ENCODE peak calls at places on chromosome 2, in eight cellular contexts. X, W, A, V, P, N, B and I are unnamed samples.
A peak's percentile ranks its signal among the peaks of the same experiment; 100 is the strongest.

GRCh38 chr2:239498981-239499633 is 98.3 kb upstream of the HDAC4 start:
- DNase-seq in X (no peak), W (no peak), A (no peak), V (peak; percentile 25), P (no peak), N (no peak), B (peak; percentile 92), I (no peak)

GRCh38 chr2:28134262-28134812 is 243.8 kb downstream of the BABAM2 start:
- DNase-seq in X (peak; percentile 67), W (no peak), A (no peak), V (peak; percentile 77), P (peak; percentile 11), N (no peak), B (no peak), I (no peak)

GRCh38 chr2:26457241-26457666 is 20.7 kb downstream of the OTOF start:
- DNase-seq in X (no peak), W (no peak), A (no peak), V (no peak), P (no peak), N (no peak), B (peak; percentile 76), I (no peak)

GRCh38 chr2:239240480-239240881 is 160.3 kb downstream of the HDAC4 start:
- DNase-seq in X (peak; percentile 60), W (no peak), A (peak; percentile 75), V (no peak), P (no peak), N (no peak), B (peak; percentile 86), I (no peak)

GRCh38 chr2:59027320-59027719 is 786.2 kb upstream of the FANCL start:
- DNase-seq in X (no peak), W (no peak), A (no peak), V (no peak), P (no peak), N (no peak), B (no peak), I (no peak)

GRCh38 chr2:48530033-48530804 is at the start of gene STON1:
- DNase-seq in X (peak; percentile 59), W (no peak), A (peak; percentile 39), V (peak; percentile 17), P (peak; percentile 17), N (peak; percentile 38), B (peak; percentile 88), I (peak; percentile 54)

GRCh38 chr2:235614176-235614860 is 120.5 kb downstream of the AGAP1 start:
- DNase-seq in X (no peak), W (no peak), A (no peak), V (no peak), P (no peak), N (no peak), B (no peak), I (peak; percentile 62)

GRCh38 chr2:156147594-156148330 is 184.8 kb downstream of the NR4A2 start:
- DNase-seq in X (no peak), W (no peak), A (no peak), V (no peak), P (no peak), N (no peak), B (no peak), I (no peak)

GRCh38 chr2:47783491-47784330 is 766 bp downstream of the MSH6 start:
- DNase-seq in X (peak; percentile 73), W (peak; percentile 37), A (peak; percentile 55), V (peak; percentile 57), P (peak; percentile 82), N (peak; percentile 53), B (peak; percentile 93), I (peak; percentile 67)

GRCh38 chr2:24538720-24539119 is 47.7 kb downstream of the NCOA1 start:
- DNase-seq in X (no peak), W (no peak), A (no peak), V (no peak), P (no peak), N (no peak), B (no peak), I (no peak)

GRCh38 chr2:237557633-237558015 is 8.8 kb upstream of the PRLH start:
- DNase-seq in X (no peak), W (no peak), A (no peak), V (no peak), P (no peak), N (no peak), B (no peak), I (no peak)

GRCh38 chr2:84424152-84424551 is 34.9 kb downstream of the SUCLG1 start:
- DNase-seq in X (no peak), W (no peak), A (no peak), V (no peak), P (peak; percentile 19), N (no peak), B (no peak), I (peak; percentile 9)

GRCh38 chr2:130846233-130846632 is 9.5 kb downstream of the ARHGEF4 start:
- DNase-seq in X (no peak), W (no peak), A (no peak), V (no peak), P (no peak), N (no peak), B (no peak), I (no peak)

GRCh38 chr2:130845507-130846085 is 8.9 kb downstream of the ARHGEF4 start:
- DNase-seq in X (no peak), W (no peak), A (no peak), V (no peak), P (no peak), N (no peak), B (no peak), I (peak; percentile 78)

GRCh38 chr2:130848518-130849210 is 11.9 kb downstream of the ARHGEF4 start:
- DNase-seq in X (no peak), W (no peak), A (no peak), V (no peak), P (no peak), N (no peak), B (no peak), I (no peak)

GRCh38 chr2:130847776-130848517 is 11.2 kb downstream of the ARHGEF4 start:
- DNase-seq in X (no peak), W (no peak), A (no peak), V (no peak), P (no peak), N (no peak), B (no peak), I (no peak)

GRCh38 chr2:130846686-130847375 is 10.1 kb downstream of the ARHGEF4 start:
- DNase-seq in X (no peak), W (no peak), A (no peak), V (no peak), P (no peak), N (no peak), B (no peak), I (peak; percentile 54)
- TF ChIP-seq POLR2A in X (no peak), W (no peak), A (no peak), V (no peak), P (no peak), N (no peak), B (no peak), I (no peak)

DNA sequence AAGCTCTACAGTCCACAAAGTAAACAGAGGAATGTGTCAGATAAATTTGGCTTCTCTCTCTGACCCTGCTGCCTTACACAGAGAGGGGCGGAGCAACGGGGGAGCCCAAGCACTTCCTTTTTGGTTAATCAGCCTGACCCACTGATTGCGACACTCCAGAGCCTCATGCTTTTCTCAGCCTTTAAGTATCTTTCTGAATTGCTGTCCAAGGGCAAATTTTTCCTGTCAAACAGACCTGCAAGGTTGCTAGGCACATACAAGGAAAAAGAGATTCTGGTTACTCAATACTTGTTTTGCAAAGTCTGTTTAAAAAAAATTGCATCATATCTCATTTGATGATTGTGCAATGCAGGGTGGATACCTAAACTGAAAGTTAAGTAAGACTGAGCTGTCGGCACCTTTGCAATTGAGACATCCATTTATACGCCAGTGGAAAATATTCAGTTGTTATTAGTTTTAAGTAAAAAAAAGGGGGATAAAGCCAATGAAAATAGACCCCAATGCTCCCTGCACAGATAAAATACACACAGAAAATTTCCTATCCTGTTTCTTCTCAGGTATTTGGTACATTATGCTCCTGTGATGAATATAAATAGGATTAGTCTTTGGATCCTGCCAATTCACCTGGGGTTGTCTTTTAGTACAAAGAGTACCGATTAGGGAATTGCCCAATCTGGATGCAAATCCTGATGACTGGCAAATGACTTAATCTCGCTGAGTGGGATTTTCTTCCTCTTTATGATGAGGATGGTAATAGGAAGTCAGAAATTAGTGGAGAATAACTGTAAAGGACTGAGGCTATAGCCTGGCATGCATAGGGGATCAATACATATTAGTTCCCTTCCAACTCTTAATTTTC is 260.2 kb upstream of the TRIB2 start:
- DNase-seq in X (peak; percentile 97), W (peak; percentile 48), A (peak; percentile 98), V (peak; percentile 91), P (peak; percentile 48), N (peak; percentile 40), B (peak; percentile 97), I (peak; percentile 44)
- TF ChIP-seq POLR2A in X (no peak), W (no peak), A (peak; percentile 38), V (no peak), P (no peak), N (no peak), B (no peak), I (no peak)

DNA sequence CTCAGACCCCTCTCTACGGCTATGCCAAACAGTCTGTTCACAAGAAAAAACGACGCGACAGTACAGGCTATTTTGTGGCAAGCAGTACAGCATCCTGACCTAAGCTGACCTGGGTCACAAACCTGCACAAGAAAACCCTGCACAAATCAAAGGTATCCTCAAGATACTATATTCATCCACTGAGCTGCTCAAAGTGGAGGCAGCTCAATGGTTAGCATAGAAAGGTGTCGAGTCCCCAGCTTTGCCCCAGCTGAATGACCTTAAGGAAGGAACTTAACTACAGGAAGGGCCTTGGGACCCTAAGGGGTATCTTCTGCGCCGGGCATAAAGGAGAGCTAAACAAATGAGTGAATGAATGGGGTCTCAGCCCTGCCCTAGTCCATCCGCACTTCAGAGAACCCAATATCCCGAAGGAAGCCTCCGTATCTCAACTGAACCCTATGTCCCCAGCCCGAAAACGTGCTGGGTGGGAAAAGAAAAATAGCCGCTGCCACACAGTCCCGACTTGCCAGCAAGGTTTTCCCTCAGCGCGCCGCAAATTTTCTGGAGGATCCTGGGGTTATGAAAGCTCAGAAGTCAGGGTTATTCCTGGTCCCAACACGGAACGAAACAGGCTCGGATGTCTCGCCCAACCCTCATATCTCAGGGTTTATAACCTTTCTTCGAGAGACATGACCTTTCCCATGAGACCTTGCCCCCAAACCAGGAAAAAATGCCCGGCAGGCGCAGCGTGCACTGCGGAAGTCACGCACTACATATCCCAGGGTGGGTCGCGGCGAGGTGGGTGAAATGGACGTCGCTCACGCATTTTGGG is at the start of gene FASTKD1:
- DNase-seq in X (peak; percentile 95), W (peak; percentile 82), A (peak; percentile 93), V (peak; percentile 90), P (peak; percentile 90), N (peak; percentile 58), B (peak; percentile 97), I (peak; percentile 89)
- TF ChIP-seq POLR2A in X (no peak), W (peak; percentile 75), A (peak; percentile 12), V (peak; percentile 45), P (peak; percentile 61), N (peak; percentile 59), B (no peak), I (peak; percentile 44)

GRCh38 chr2:217160978-217161973 is 301.4 kb upstream of the TNP1 start:
- DNase-seq in X (no peak), W (no peak), A (no peak), V (no peak), P (no peak), N (no peak), B (no peak), I (no peak)
- TF ChIP-seq POLR2A in X (no peak), W (no peak), A (no peak), V (no peak), P (no peak), N (no peak), B (no peak), I (no peak)